ENCODE peak calls at places on chromosomes 5 and 9, in nine cellular contexts. V is PC-3, R is neural progenitor cell, P is GM23248, O is OCI-LY7, S is HCT116, F is hepatocyte, K is MM.1S, G is GM23338. Q is an unnamed sample.

GRCh38 chr5:83913593-83913992 is 192.9 kb upstream of the HAPLN1 start:
- DNase-seq in K (no peak), O (no peak), F (no peak), P (no peak), G (no peak), R (no peak), S (no peak), V (no peak), Q (no peak)

GRCh38 chr5:142888469-142889085 is 118.4 kb downstream of the ARHGAP26 start:
- DNase-seq in G (peak), P (peak), R (peak), V (peak), K (no peak), S (no peak), O (peak), F (peak), Q (peak)

GRCh38 chr5:107513337-107514125 is 157.2 kb downstream of the EFNA5 start:
- DNase-seq in G (no peak), R (no peak), K (peak), F (no peak), P (no peak), S (no peak), O (peak), V (no peak), Q (no peak)

GRCh38 chr9:16282216-16282615 is 588.3 kb downstream of the BNC2 start:
- DNase-seq in K (no peak), O (no peak), F (peak), R (no peak), P (peak), G (no peak), V (peak), S (no peak), Q (no peak)

GRCh38 chr5:177510567-177511053 is 984 bp upstream of the DOK3 start:
- DNase-seq in S (no peak), G (no peak), V (no peak), P (no peak), R (no peak), K (no peak), O (peak), F (no peak), Q (no peak)

GRCh38 chr5:91189480-91190332 is 193.4 kb downstream of the ARRDC3 start:
- DNase-seq in V (peak), F (peak), G (no peak), P (peak), K (peak), O (no peak), S (peak), R (no peak), Q (no peak)

GRCh38 chr5:150670275-150670960 is 9.4 kb downstream of the MYOZ3 start:
- DNase-seq in F (no peak), S (no peak), V (no peak), O (no peak), G (peak), K (no peak), R (peak), P (no peak), Q (no peak)

GRCh38 chr5:68071731-68072130 is 143.8 kb upstream of the PIK3R1 start:
- DNase-seq in F (no peak), K (no peak), P (peak), V (peak), O (no peak), G (no peak), R (no peak), S (no peak), Q (no peak)

GRCh38 chr5:159033351-159033657 is 66.4 kb downstream of the EBF1 start:
- DNase-seq in K (no peak), F (no peak), V (no peak), S (no peak), G (no peak), R (no peak), O (no peak), P (no peak), Q (no peak)

GRCh38 chr9:87873607-87874319 is 8.9 kb upstream of the SPATA31E1 start:
- DNase-seq in S (no peak), P (no peak), G (no peak), F (no peak), R (no peak), O (no peak), V (no peak), K (no peak), Q (no peak)

GRCh38 chr5:153031326-153031725 is 459.1 kb upstream of the GRIA1 start:
- DNase-seq in O (no peak), R (no peak), S (no peak), P (no peak), K (no peak), G (peak), F (no peak), V (no peak), Q (no peak)

GRCh38 chr5:149940077-149940574 is 4.5 kb downstream of the PDE6A start:
- DNase-seq in O (no peak), S (no peak), R (no peak), V (peak), G (no peak), P (peak), F (peak), K (peak), Q (no peak)

GRCh38 chr5:82164109-82164956 is 113.8 kb downstream of the RPS23 start:
- DNase-seq in R (no peak), G (no peak), O (no peak), K (no peak), V (peak), S (no peak), F (peak), P (peak), Q (no peak)

GRCh38 chr9:115668506-115668905 is 485.1 kb upstream of the PAPPA start:
- DNase-seq in S (no peak), P (peak), R (no peak), K (no peak), G (no peak), F (peak), O (no peak), V (peak), Q (no peak)

GRCh38 chr9:89842267-89842768 is 237.5 kb downstream of the GADD45G start:
- DNase-seq in V (no peak), R (no peak), K (no peak), F (peak), P (no peak), G (no peak), S (no peak), O (no peak), Q (no peak)

GRCh38 chr5:134905246-134905996 is 490 bp downstream of the PCBD2 start:
- DNase-seq in P (peak), F (peak), R (peak), K (peak), O (peak), S (peak), V (peak), G (peak), Q (peak)

GRCh38 chr5:76245571-76245970 is 157.5 kb upstream of the IQGAP2 start:
- DNase-seq in K (no peak), P (no peak), F (no peak), S (no peak), G (no peak), V (no peak), R (no peak), O (no peak), Q (peak)

GRCh38 chr9:128004011-128004604 is 23.3 kb upstream of the EEIG1 start:
- DNase-seq in G (no peak), K (no peak), R (no peak), F (no peak), O (no peak), P (no peak), S (no peak), V (no peak), Q (no peak)

GRCh38 chr5:108726446-108727091 is 21.1 kb upstream of the FER start:
- DNase-seq in G (no peak), S (no peak), F (no peak), O (no peak), V (peak), K (no peak), P (peak), R (no peak), Q (no peak)

GRCh38 chr9:3385871-3386270 is 139.9 kb downstream of the RFX3 start:
- DNase-seq in F (no peak), R (no peak), G (no peak), S (no peak), O (no peak), V (no peak), P (no peak), K (no peak), Q (no peak)

GRCh38 chr9:122464633-122465567 is 12.8 kb downstream of the OR1J1 start:
- DNase-seq in F (peak), O (peak), P (peak), V (peak), K (peak), G (peak), S (peak), R (peak), Q (peak)

GRCh38 chr9:98287383-98287782 is 31.9 kb upstream of the TBC1D2 start:
- DNase-seq in S (no peak), V (no peak), K (no peak), F (no peak), G (peak), P (no peak), O (peak), R (peak), Q (peak)

GRCh38 chr5:115844321-115844817 is 2.6 kb downstream of the AP3S1 start:
- DNase-seq in P (peak), R (no peak), K (no peak), F (no peak), O (peak), G (no peak), V (no peak), S (no peak), Q (no peak)

GRCh38 chr5:175920506-175920865 is 47.6 kb downstream of the THOC3 start:
- DNase-seq in F (no peak), R (peak), S (no peak), G (no peak), O (no peak), V (no peak), K (no peak), P (peak), Q (no peak)

GRCh38 chr9:137095664-137096517 is 9.1 kb downstream of the MAN1B1 start:
- DNase-seq in F (no peak), V (no peak), R (no peak), K (peak), P (no peak), G (peak), S (no peak), O (peak), Q (peak)

GRCh38 chr5:178340187-178340586 is 107.6 kb upstream of the PHYKPL start:
- DNase-seq in O (no peak), K (no peak), G (no peak), V (no peak), S (no peak), P (no peak), F (no peak), R (no peak), Q (no peak)

GRCh38 chr9:132806723-132807421 is 71.2 kb downstream of the AK8 start:
- DNase-seq in O (no peak), S (no peak), K (no peak), F (peak), V (peak), G (peak), P (no peak), R (peak), Q (no peak)

GRCh38 chr5:92401492-92401891 is 1018.4 kb upstream of the ARRDC3 start:
- DNase-seq in O (no peak), K (peak), P (peak), F (peak), V (no peak), R (peak), G (peak), S (no peak), Q (no peak)

GRCh38 chr5:9439651-9440292 is 106.1 kb downstream of the SEMA5A start:
- DNase-seq in S (no peak), G (no peak), P (peak), R (no peak), F (no peak), K (no peak), V (peak), O (no peak), Q (no peak)

GRCh38 chr9:87223397-87224246 is 274.0 kb upstream of the DAPK1 start:
- DNase-seq in R (no peak), V (no peak), P (no peak), K (no peak), S (no peak), F (no peak), G (peak), O (no peak), Q (no peak)

DNA sequence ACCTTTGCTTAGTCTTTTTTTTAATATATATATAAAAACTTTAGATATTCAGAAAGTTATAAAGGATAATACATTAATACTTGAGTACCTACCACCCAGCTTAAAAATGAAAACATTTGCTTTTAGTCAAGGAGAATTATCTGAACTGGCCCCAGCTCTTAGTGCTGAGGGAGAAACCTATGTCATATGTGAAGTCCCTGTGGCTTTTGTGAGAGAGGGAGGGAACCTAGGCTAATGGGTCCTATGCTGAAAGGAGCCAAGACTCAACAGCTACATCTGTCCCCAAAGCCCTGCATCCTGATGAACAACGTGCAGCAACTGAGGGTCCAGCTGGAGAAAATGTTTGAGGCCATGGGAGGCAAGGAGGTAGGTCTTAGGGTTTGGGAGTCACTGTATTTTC is 92.0 kb upstream of the RUSC2 start:
- DNase-seq in F (no peak), V (no peak), R (no peak), K (no peak), P (no peak), G (no peak), O (no peak), S (no peak), Q (no peak)
- TF ChIP-seq EZH2phosphoT487 in F (no peak), V (no peak), R (no peak), K (no peak), P (no peak), G (no peak), O (no peak), S (no peak), Q (no peak)

DNA sequence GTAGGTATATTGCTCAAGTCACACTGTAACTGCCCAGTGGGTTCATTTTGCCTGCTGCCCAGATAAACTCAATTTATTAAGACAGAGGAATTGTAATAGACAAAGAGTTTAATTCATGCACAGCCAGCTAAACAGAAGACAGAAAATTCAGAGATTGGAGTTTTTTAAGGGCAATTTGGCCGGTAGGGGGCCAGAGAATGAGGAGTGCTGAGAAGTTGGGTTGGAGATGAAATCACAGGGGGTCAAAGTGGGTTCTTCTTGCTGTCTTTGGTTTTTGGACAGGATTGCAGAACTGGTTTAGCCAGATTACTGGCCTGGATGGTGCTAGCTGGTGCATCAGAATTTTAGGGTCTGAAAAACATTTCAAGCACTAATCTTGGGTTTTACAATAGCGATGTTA is 20.7 kb upstream of the IL33 start:
- DNase-seq in S (no peak), K (no peak), G (peak), V (peak), R (no peak), P (peak), O (no peak), F (no peak), Q (no peak)
- TF ChIP-seq EZH2phosphoT487 in S (no peak), K (no peak), G (no peak), V (no peak), R (no peak), P (no peak), O (no peak), F (no peak), Q (no peak)

GRCh38 chr5:56337715-56338319 is 104.7 kb upstream of the ANKRD55 start:
- DNase-seq in O (no peak), F (no peak), R (no peak), S (no peak), V (no peak), K (no peak), P (no peak), G (no peak), Q (no peak)
- TF ChIP-seq EZH2phosphoT487 in O (no peak), F (no peak), R (no peak), S (no peak), V (no peak), K (no peak), P (no peak), G (no peak), Q (no peak)

DNA sequence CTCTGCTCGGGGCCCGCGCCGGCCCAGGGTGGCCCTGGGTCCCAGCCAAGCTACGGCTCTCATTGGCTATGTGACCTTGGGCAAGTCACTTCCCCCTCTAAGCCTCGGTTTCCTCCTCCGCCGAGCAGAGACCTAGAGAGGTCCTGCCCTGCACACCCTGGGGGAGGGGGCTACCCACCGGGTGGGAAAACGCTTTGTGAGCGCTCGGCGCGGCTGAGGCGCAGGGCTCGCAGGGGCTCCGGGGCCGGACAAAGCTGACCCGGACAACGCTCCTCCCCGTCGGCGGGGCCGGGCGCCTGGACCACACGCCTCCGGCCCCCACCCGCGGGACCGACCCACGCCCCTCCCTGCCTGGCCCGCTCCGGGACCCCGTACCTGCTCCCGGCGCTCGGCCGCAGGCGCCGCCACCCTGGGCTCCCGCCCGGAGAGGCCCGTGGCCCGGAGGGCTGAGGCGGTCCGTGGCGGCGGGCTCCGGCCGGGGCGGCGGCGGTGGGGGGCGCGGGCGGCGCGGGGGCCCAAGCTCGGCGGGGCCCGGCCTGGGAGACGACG is 85.7 kb upstream of the MELK start:
- DNase-seq in K (peak), S (no peak), R (peak), V (no peak), F (peak), P (peak), O (peak), G (peak), Q (peak)
- TF ChIP-seq EZH2phosphoT487 in K (no peak), S (no peak), R (no peak), V (no peak), F (no peak), P (no peak), O (no peak), G (no peak), Q (no peak)

GRCh38 chr9:84315278-84315877 is 25.2 kb downstream of the SLC28A3 start:
- DNase-seq in V (peak), S (peak), F (peak), R (peak), K (peak), O (peak), P (peak), G (peak), Q (peak)
- TF ChIP-seq EZH2phosphoT487 in V (no peak), S (no peak), F (no peak), R (no peak), K (no peak), O (no peak), P (no peak), G (no peak), Q (no peak)

GRCh38 chr9:126521976-126522590 is 91.6 kb upstream of the LMX1B start:
- DNase-seq in S (no peak), V (no peak), R (no peak), O (no peak), K (no peak), G (no peak), F (no peak), P (no peak), Q (no peak)

GRCh38 chr9:126519660-126520425 is 93.9 kb upstream of the LMX1B start:
- DNase-seq in O (no peak), F (no peak), G (no peak), V (peak), R (no peak), S (no peak), P (peak), K (no peak), Q (no peak)

GRCh38 chr9:126521551-126521950 is 92.2 kb upstream of the LMX1B start:
- DNase-seq in V (no peak), S (no peak), P (no peak), K (no peak), F (no peak), R (no peak), G (no peak), O (no peak), Q (no peak)

GRCh38 chr9:126520453-126520852 is 93.3 kb upstream of the LMX1B start:
- DNase-seq in R (no peak), O (no peak), F (no peak), G (no peak), P (no peak), K (no peak), V (no peak), S (no peak), Q (no peak)

DNA sequence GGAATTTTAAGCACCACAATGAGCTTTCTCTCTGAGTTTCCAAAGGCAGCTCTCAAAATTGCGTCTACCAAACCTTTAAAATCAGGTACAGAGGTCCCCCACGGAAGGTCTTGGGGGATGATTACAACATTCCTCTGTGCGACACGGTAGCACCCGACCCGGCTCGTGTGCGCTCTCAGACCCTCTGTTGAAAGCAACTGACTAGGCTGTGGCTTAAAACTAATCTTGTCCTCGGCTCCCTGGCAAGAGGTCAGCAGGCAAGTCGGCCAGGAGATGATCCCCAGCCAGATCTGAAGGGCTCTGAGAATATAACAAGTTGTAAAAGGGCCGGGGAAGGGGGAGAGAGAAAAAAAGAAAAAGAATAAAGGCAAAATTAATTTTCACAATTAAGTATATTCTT is 92.6 kb upstream of the LMX1B start:
- DNase-seq in K (no peak), R (peak), P (no peak), S (no peak), G (no peak), O (no peak), V (no peak), F (no peak), Q (no peak)
- TF ChIP-seq EZH2phosphoT487 in K (no peak), R (no peak), P (no peak), S (no peak), G (no peak), O (no peak), V (no peak), F (no peak), Q (no peak)

DNA sequence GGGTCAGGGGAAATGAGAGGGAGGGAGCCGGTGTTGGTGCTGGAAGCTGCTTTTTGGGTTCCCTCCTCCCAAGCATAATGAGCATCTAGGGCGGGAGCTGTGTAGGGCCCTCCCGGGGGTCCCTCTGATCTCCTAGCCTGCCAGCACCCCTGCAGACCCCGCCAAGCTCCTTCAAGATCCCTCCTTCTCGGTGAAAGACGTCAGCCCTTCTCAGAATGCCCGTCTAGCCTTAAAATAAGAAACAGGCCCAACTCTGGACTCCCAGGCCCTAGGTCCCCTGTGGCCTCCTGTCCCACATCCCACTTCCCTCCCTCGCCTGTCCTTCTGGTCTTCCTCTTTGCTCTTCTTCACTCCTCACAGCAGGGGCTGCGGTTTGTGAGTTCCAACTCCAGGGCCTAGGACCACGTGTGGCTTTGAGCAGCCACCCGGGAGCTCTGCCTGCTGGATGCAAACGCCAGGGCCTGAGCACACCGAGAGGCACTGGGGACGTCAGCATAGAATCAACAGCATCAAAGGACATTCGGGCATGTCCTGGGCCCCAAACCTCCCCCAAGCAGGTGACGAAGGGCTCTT is 8.8 kb upstream of the SCGB3A1 start:
- DNase-seq in S (no peak), K (no peak), P (no peak), V (no peak), G (no peak), O (no peak), F (no peak), R (no peak), Q (peak)
- TF ChIP-seq EZH2phosphoT487 in S (no peak), K (no peak), P (no peak), V (no peak), G (no peak), O (no peak), F (no peak), R (no peak), Q (no peak)